ENCODE peak calls at places on chromosomes 13 and 19, in five cellular contexts. D, V, B, X and N are unnamed samples.

GRCh38 chr13:33697936-33698335 is 120.0 kb upstream of the RFC3 start:
- DNase-seq in D (no peak), V (no peak), B (peak), X (no peak), N (no peak)

GRCh38 chr19:29644179-29644578 is 21.1 kb upstream of the PLEKHF1 start:
- DNase-seq in D (no peak), V (no peak), B (no peak), X (no peak), N (no peak)

GRCh38 chr19:56750658-56751057 is 79.1 kb upstream of the ZNF835 start:
- DNase-seq in D (no peak), V (no peak), B (no peak), X (no peak), N (no peak)

GRCh38 chr13:64052526-64052925 is 2636.9 kb upstream of the PCDH20 start:
- DNase-seq in D (no peak), V (no peak), B (peak), X (no peak), N (no peak)

GRCh38 chr13:99062593-99062992 is 84.7 kb upstream of the DOCK9 start:
- DNase-seq in D (peak), V (no peak), B (peak), X (no peak), N (peak)

GRCh38 chr13:50699874-50700663 is 143.4 kb downstream of the DLEU7 start:
- DNase-seq in D (no peak), V (no peak), B (no peak), X (no peak), N (no peak)

GRCh38 chr13:46751811-46752635 is 44.9 kb downstream of the ESD start:
- DNase-seq in D (no peak), V (no peak), B (peak), X (no peak), N (peak)

GRCh38 chr19:50432221-50432626 is 468 bp upstream of the MYBPC2 start:
- DNase-seq in D (no peak), V (no peak), B (no peak), X (no peak), N (no peak)

GRCh38 chr13:52319876-52320275 is 86.1 kb downstream of the THSD1 start:
- DNase-seq in D (no peak), V (no peak), B (peak), X (no peak), N (peak)

GRCh38 chr13:31234729-31235128 is 35.0 kb downstream of the B3GLCT start:
- DNase-seq in D (no peak), V (no peak), B (no peak), X (no peak), N (no peak)

GRCh38 chr19:616732-617526 is 16.4 kb downstream of the POLRMT start:
- DNase-seq in D (no peak), V (no peak), B (no peak), X (no peak), N (no peak)

GRCh38 chr19:18647807-18648206 is 11.0 kb downstream of the KLHL26 start:
- DNase-seq in D (no peak), V (no peak), B (no peak), X (no peak), N (no peak)

GRCh38 chr13:95954266-95954665 is 98.9 kb downstream of the UGGT2 start:
- DNase-seq in D (no peak), V (no peak), B (no peak), X (no peak), N (no peak)

GRCh38 chr13:43285891-43286602 is 262.7 kb downstream of the DNAJC15 start:
- DNase-seq in D (peak), V (no peak), B (peak), X (no peak), N (peak)

GRCh38 chr13:100040196-100040595 is 48.7 kb upstream of the PCCA start:
- DNase-seq in D (peak), V (no peak), B (no peak), X (no peak), N (no peak)

GRCh38 chr19:38228491-38229439 is 4.7 kb upstream of the DPF1 start:
- DNase-seq in D (peak), V (no peak), B (no peak), X (no peak), N (no peak)

GRCh38 chr19:18629166-18630088 is 7.4 kb upstream of the KLHL26 start:
- DNase-seq in D (peak), V (no peak), B (no peak), X (no peak), N (no peak)

GRCh38 chr13:22049384-22049783 is 378.5 kb downstream of the FGF9 start:
- DNase-seq in D (no peak), V (no peak), B (no peak), X (peak), N (peak)

GRCh38 chr13:42781362-42781761 is at the start of gene FAM216B:
- DNase-seq in D (no peak), V (no peak), B (no peak), X (no peak), N (peak)

GRCh38 chr19:49528211-49528771 is 488 bp downstream of the RCN3 start:
- DNase-seq in D (no peak), V (no peak), B (peak), X (no peak), N (peak)

GRCh38 chr19:35288843-35289355 is 3.1 kb upstream of the MAG start:
- DNase-seq in D (no peak), V (no peak), B (no peak), X (no peak), N (no peak)

GRCh38 chr13:103873725-103874124 is 807.5 kb upstream of the SLC10A2 start:
- DNase-seq in D (no peak), V (no peak), B (no peak), X (no peak), N (no peak)

GRCh38 chr19:19821366-19822147 is at the start of gene ZNF506:
- DNase-seq in D (peak), V (peak), B (peak), X (peak), N (peak)

GRCh38 chr19:49855277-49855675 is 4.3 kb downstream of the PTOV1 start:
- DNase-seq in D (no peak), V (no peak), B (no peak), X (no peak), N (no peak)